ENCODE peak calls at places on chromosomes 16 and 17, in five cellular contexts. One of them, this sample, is unnamed.

GRCh38 chr17:18224428-18225120 is 861 bp upstream of the LLGL1 start:
- DNase-seq in CD8-positive, alpha-beta T cell: no peak
- DNase-seq in heart left ventricle: no peak
- DNase-seq in tibial artery: no peak
- DNase-seq in gastrocnemius medialis: no peak
- DNase-seq in this sample: no peak

GRCh38 chr17:45093444-45094110 is 32.5 kb downstream of the NMT1 start:
- DNase-seq in tibial artery: peak; percentile 56
- DNase-seq in heart left ventricle: no peak
- DNase-seq in CD8-positive, alpha-beta T cell: no peak
- DNase-seq in gastrocnemius medialis: peak; percentile 83
- DNase-seq in this sample: no peak

GRCh38 chr17:62761884-62762283 is 46.2 kb downstream of the MARCHF10 start:
- DNase-seq in heart left ventricle: no peak
- DNase-seq in tibial artery: no peak
- DNase-seq in CD8-positive, alpha-beta T cell: no peak
- DNase-seq in gastrocnemius medialis: no peak
- DNase-seq in this sample: no peak

GRCh38 chr17:43848601-43849000 is 1.6 kb downstream of the CD300LG start:
- DNase-seq in tibial artery: no peak
- DNase-seq in CD8-positive, alpha-beta T cell: no peak
- DNase-seq in heart left ventricle: peak; percentile 31
- DNase-seq in gastrocnemius medialis: no peak
- DNase-seq in this sample: no peak

GRCh38 chr16:50900391-50900942 is 158.6 kb downstream of the CYLD start:
- DNase-seq in CD8-positive, alpha-beta T cell: no peak
- DNase-seq in tibial artery: no peak
- DNase-seq in heart left ventricle: no peak
- DNase-seq in gastrocnemius medialis: no peak
- DNase-seq in this sample: no peak

GRCh38 chr17:64732336-64733006 is 70.4 kb upstream of the SMURF2 start:
- DNase-seq in gastrocnemius medialis: no peak
- DNase-seq in CD8-positive, alpha-beta T cell: no peak
- DNase-seq in tibial artery: no peak
- DNase-seq in heart left ventricle: peak; percentile 66
- DNase-seq in this sample: no peak

GRCh38 chr16:73216932-73217331 is 169.0 kb upstream of the ZFHX3 start:
- DNase-seq in heart left ventricle: no peak
- DNase-seq in CD8-positive, alpha-beta T cell: no peak
- DNase-seq in tibial artery: no peak
- DNase-seq in gastrocnemius medialis: no peak
- DNase-seq in this sample: no peak

GRCh38 chr16:59330030-59330670 is 596.0 kb upstream of the GOT2 start:
- DNase-seq in tibial artery: no peak
- DNase-seq in gastrocnemius medialis: no peak
- DNase-seq in heart left ventricle: no peak
- DNase-seq in CD8-positive, alpha-beta T cell: no peak
- DNase-seq in this sample: no peak

GRCh38 chr16:89828199-89828869 is at the start of gene SPIRE2:
- DNase-seq in gastrocnemius medialis: peak; percentile 37
- DNase-seq in tibial artery: peak; percentile 34
- DNase-seq in CD8-positive, alpha-beta T cell: peak; percentile 74
- DNase-seq in heart left ventricle: peak; percentile 85
- DNase-seq in this sample: peak; percentile 77

GRCh38 chr16:86277236-86277635 is 233.1 kb upstream of the FOXF1 start:
- DNase-seq in heart left ventricle: no peak
- DNase-seq in CD8-positive, alpha-beta T cell: no peak
- DNase-seq in tibial artery: no peak
- DNase-seq in gastrocnemius medialis: no peak
- DNase-seq in this sample: no peak

GRCh38 chr16:85204242-85205010 is 92.2 kb upstream of the CIBAR2 start:
- DNase-seq in heart left ventricle: no peak
- DNase-seq in gastrocnemius medialis: no peak
- DNase-seq in tibial artery: no peak
- DNase-seq in CD8-positive, alpha-beta T cell: no peak
- DNase-seq in this sample: no peak

GRCh38 chr17:49132699-49133364 is at the start of gene B4GALNT2:
- DNase-seq in heart left ventricle: no peak
- DNase-seq in gastrocnemius medialis: no peak
- DNase-seq in CD8-positive, alpha-beta T cell: no peak
- DNase-seq in tibial artery: no peak
- DNase-seq in this sample: peak; percentile 6

GRCh38 chr16:12470311-12471229 is 333.1 kb downstream of the CPPED1 start:
- DNase-seq in CD8-positive, alpha-beta T cell: no peak
- DNase-seq in gastrocnemius medialis: peak; percentile 55
- DNase-seq in heart left ventricle: peak; percentile 71
- DNase-seq in tibial artery: no peak
- DNase-seq in this sample: no peak

GRCh38 chr16:12600116-12600515 is 203.6 kb downstream of the CPPED1 start:
- DNase-seq in CD8-positive, alpha-beta T cell: no peak
- DNase-seq in gastrocnemius medialis: no peak
- DNase-seq in tibial artery: no peak
- DNase-seq in heart left ventricle: no peak
- DNase-seq in this sample: no peak

GRCh38 chr16:10862432-10862831 is 14.6 kb upstream of the CIITA start:
- DNase-seq in CD8-positive, alpha-beta T cell: no peak
- DNase-seq in gastrocnemius medialis: peak; percentile 36
- DNase-seq in heart left ventricle: no peak
- DNase-seq in tibial artery: peak; percentile 75
- DNase-seq in this sample: no peak

DNA sequence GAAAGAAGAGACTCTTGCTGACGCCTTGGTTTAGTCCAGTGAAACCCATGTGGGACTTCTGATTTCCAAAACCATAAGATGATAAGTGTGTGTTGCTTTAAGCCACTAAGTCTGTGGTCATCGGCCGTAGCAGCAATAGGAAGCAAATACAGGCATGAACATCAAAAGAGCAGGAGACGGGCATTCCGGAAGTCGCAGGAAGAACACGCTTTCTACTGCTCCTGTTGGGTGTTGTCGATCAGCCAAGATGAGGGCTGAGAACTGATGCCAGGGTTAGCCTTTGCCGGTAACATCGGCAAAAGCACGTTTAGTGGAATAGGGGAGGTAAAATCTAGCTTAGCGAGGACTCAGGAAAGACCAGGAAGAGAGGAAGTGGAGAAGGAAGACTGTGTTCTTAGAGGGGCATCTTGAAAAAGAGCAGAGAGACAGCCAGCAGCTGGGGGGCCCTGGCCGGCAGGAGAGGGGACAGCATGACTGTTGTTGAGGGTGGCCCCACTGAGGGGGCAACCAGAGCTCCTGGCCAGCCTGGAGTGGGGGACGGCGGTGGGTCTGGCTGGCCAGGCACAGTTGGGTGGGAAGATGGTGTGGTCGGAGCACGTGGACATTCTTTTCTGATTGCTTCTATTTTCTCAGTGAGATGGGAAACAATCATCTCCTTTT is 109.7 kb downstream of the METRNL start:
- DNase-seq in heart left ventricle: no peak
- DNase-seq in gastrocnemius medialis: no peak
- DNase-seq in CD8-positive, alpha-beta T cell: no peak
- DNase-seq in tibial artery: no peak
- DNase-seq in this sample: no peak
- H3K9me3 ChIP-seq in heart left ventricle: peaks cover 7% of the 10 kb centered on the region
- H3K9me3 ChIP-seq in gastrocnemius medialis: no peaks in the 10 kb centered on the region
- H3K9me3 ChIP-seq in CD8-positive, alpha-beta T cell: no peaks in the 10 kb centered on the region
- H3K9me3 ChIP-seq in tibial artery: no peaks in the 10 kb centered on the region
- H3K9me3 ChIP-seq in this sample: no peaks in the 10 kb centered on the region

GRCh38 chr17:8324132-8324531 is 14.1 kb downstream of the ARHGEF15 start:
- DNase-seq in heart left ventricle: no peak
- DNase-seq in CD8-positive, alpha-beta T cell: no peak
- DNase-seq in tibial artery: no peak
- DNase-seq in gastrocnemius medialis: no peak
- DNase-seq in this sample: no peak
- H3K27ac ChIP-seq in heart left ventricle: no peak overlapping the region
- H3K27ac ChIP-seq in CD8-positive, alpha-beta T cell: no peak overlapping the region
- H3K27ac ChIP-seq in tibial artery: no peak overlapping the region
- H3K27ac ChIP-seq in gastrocnemius medialis: no peak overlapping the region
- H3K27ac ChIP-seq in this sample: no peak overlapping the region

GRCh38 chr17:2723997-2724782 is 12.6 kb upstream of the CLUH start:
- DNase-seq in tibial artery: no peak
- DNase-seq in heart left ventricle: peak; percentile 78
- DNase-seq in CD8-positive, alpha-beta T cell: no peak
- DNase-seq in gastrocnemius medialis: no peak
- DNase-seq in this sample: no peak
- H3K4me3 ChIP-seq in tibial artery: peak overlapping the region; percentile 43
- H3K4me3 ChIP-seq in heart left ventricle: peak overlapping the region; percentile 42
- H3K4me3 ChIP-seq in CD8-positive, alpha-beta T cell: no peak overlapping the region
- H3K4me3 ChIP-seq in gastrocnemius medialis: peak overlapping the region; percentile 50
- H3K4me3 ChIP-seq in this sample: no peak overlapping the region

GRCh38 chr17:70314096-70314495 is 144.8 kb downstream of the KCNJ2 start:
- DNase-seq in gastrocnemius medialis: no peak
- DNase-seq in tibial artery: no peak
- DNase-seq in heart left ventricle: no peak
- DNase-seq in CD8-positive, alpha-beta T cell: no peak
- DNase-seq in this sample: no peak
- H3K9me3 ChIP-seq in gastrocnemius medialis: no peaks in the 10 kb centered on the region
- H3K9me3 ChIP-seq in tibial artery: no peaks in the 10 kb centered on the region
- H3K9me3 ChIP-seq in heart left ventricle: no peaks in the 10 kb centered on the region
- H3K9me3 ChIP-seq in CD8-positive, alpha-beta T cell: no peaks in the 10 kb centered on the region
- H3K9me3 ChIP-seq in this sample: no peaks in the 10 kb centered on the region

DNA sequence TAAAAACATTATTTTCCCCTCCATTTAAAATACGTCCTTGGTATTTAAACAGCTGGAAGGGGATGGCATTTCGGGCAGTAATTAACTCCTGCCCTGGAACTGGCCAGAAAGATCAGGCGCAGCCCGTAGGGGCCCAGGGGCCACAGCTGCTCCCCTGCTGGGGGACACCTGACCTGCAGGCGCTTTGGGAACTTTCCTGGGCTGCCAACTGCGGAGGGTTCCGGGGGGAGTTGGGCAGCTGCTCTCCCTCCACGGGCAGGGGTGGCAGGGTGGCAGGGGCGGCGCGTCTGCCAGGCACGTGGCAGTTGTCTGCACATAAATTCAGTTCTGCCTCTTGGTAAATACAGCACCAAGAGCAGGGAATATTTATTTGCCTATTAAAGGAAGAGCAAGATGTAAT is 30.1 kb upstream of the CHMP6 start:
- DNase-seq in CD8-positive, alpha-beta T cell: no peak
- DNase-seq in tibial artery: no peak
- DNase-seq in gastrocnemius medialis: peak; percentile 54
- DNase-seq in heart left ventricle: peak; percentile 58
- DNase-seq in this sample: no peak
- H3K27ac ChIP-seq in CD8-positive, alpha-beta T cell: no peak overlapping the region
- H3K27ac ChIP-seq in tibial artery: peak overlapping the region; percentile 97
- H3K27ac ChIP-seq in gastrocnemius medialis: peak overlapping the region; percentile 81
- H3K27ac ChIP-seq in heart left ventricle: no peak overlapping the region
- H3K27ac ChIP-seq in this sample: no peak overlapping the region

DNA sequence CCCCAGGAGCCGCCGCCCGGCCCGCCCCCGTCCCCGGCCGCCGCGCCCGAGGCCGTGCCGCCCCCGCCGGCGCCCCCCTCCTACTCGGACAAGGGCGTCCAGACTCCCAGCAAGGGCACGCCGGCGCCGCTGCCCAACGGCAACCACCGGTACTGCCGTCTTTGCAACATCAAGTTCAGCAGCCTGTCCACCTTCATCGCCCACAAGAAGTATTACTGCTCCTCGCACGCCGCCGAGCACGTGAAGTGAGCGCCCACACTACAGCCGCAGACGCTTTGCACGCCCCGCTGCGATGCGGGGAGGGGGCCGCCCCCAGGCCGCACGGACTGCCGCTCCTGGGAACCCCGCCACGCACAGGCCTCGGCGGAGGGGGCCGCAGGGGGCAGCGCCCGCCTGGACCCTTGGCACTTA is 35.5 kb upstream of the ZC3H18 start:
- DNase-seq in gastrocnemius medialis: peak; percentile 54
- DNase-seq in CD8-positive, alpha-beta T cell: no peak
- DNase-seq in tibial artery: no peak
- DNase-seq in heart left ventricle: no peak
- DNase-seq in this sample: peak; percentile 48
- H3K4me3 ChIP-seq in gastrocnemius medialis: peak overlapping the region; percentile 58
- H3K4me3 ChIP-seq in CD8-positive, alpha-beta T cell: peak overlapping the region; percentile 37
- H3K4me3 ChIP-seq in tibial artery: peak overlapping the region; percentile 66
- H3K4me3 ChIP-seq in heart left ventricle: peak overlapping the region; percentile 43
- H3K4me3 ChIP-seq in this sample: peak overlapping the region; percentile 24

DNA sequence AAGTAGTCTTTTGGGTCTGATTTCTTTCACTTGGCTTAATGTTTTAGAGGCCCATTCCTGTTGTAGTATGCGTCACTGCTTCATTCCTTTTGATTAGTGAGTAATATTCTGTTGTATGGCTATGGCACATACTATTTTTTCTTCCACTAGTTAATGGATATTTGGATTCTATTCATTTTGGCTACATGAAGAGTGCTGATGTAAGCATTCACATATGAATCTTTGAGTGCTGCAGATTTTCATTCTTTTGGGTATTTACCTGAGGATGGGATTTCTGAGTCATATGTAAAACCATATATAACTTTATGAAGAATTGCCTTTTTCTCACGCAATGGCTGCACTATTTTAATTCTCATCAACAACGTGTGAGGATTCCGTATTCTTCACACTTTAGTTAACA is 113.6 kb downstream of the AHSP start:
- DNase-seq in heart left ventricle: no peak
- DNase-seq in tibial artery: no peak
- DNase-seq in CD8-positive, alpha-beta T cell: no peak
- DNase-seq in gastrocnemius medialis: no peak
- DNase-seq in this sample: no peak
- H3K9me3 ChIP-seq in heart left ventricle: no peaks in the 10 kb centered on the region
- H3K9me3 ChIP-seq in tibial artery: no peaks in the 10 kb centered on the region
- H3K9me3 ChIP-seq in CD8-positive, alpha-beta T cell: no peaks in the 10 kb centered on the region
- H3K9me3 ChIP-seq in gastrocnemius medialis: no peaks in the 10 kb centered on the region
- H3K9me3 ChIP-seq in this sample: no peaks in the 10 kb centered on the region

DNA sequence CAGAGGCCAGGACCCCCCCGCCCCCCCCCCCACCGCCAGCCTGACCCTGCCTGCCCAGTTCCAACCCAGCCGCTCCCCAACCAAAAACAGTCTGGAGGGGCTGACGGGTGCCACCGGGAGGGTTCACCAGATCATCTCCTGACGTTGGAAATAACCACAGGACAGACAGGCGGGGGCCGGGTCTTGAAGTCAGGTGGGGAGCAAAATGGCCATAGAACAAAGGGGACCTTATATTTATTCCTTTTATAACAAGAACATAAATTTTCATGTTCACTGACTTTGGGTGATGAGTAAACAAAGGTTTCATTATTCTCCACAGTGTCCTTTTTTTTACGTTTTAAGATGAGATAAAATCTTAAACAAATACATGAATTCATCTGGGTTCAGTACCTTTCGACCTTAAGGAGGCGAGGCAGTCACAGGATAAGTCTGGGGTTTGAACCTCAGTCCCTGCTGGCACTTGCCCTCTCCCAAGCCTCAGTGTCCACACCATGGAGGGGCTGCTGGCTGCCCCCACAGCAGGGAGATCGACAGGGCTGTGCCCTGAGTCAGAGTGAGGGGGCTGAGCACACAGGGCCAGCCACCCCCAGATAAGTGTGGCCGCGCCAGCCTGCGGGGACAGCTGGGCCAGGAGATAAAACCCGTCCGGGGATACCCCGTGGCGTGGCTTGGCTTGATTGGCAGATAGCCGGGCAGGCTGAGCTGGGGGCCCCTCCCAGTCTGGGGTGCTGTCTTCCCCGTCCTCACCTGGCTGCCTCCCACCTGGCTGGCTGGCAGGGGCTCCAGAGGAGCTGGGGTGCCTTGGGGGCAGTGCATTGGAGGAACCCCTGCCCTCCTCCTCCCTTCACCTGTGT is 15.0 kb downstream of the SLC7A5 start:
- DNase-seq in tibial artery: no peak
- DNase-seq in CD8-positive, alpha-beta T cell: peak; percentile 67
- DNase-seq in gastrocnemius medialis: no peak
- DNase-seq in heart left ventricle: no peak
- DNase-seq in this sample: peak; percentile 61
- H3K27ac ChIP-seq in tibial artery: peak overlapping the region; percentile 76
- H3K27ac ChIP-seq in CD8-positive, alpha-beta T cell: peak overlapping the region; percentile 40
- H3K27ac ChIP-seq in gastrocnemius medialis: peak overlapping the region; percentile 85
- H3K27ac ChIP-seq in heart left ventricle: peak overlapping the region; percentile 5
- H3K27ac ChIP-seq in this sample: peak overlapping the region; percentile 53

This sample was measured in CD4-positive, alpha-beta memory T cell.